ENCODE peak calls at places on chromosomes 13 and 19, in five cellular contexts. U, M, J, N and L are unnamed samples.

GRCh38 chr13:74290324-74290773 is 156.1 kb upstream of the KLF12 start:
- DNase-seq in U (peak; percentile 11), M (peak; percentile 87), J (no peak), N (no peak), L (peak; percentile 63)

GRCh38 chr19:53671621-53672111 is 39.9 kb downstream of the DPRX start:
- DNase-seq in U (no peak), M (no peak), J (no peak), N (no peak), L (no peak)

GRCh38 chr19:15508035-15508710 is at the start of gene CYP4F22:
- DNase-seq in U (peak; percentile 44), M (no peak), J (no peak), N (no peak), L (peak; percentile 52)

GRCh38 chr19:41863209-41863931 is 3.3 kb downstream of the RPS19 start:
- DNase-seq in U (no peak), M (no peak), J (no peak), N (no peak), L (no peak)

GRCh38 chr13:80931118-80931517 is 590.2 kb upstream of the SPRY2 start:
- DNase-seq in U (no peak), M (peak; percentile 14), J (no peak), N (no peak), L (no peak)

GRCh38 chr13:49213997-49214916 is 5.9 kb upstream of the MLNR start:
- DNase-seq in U (no peak), M (no peak), J (no peak), N (no peak), L (no peak)

GRCh38 chr13:111344471-111345191 is 24.2 kb downstream of the TEX29 start:
- DNase-seq in U (peak; percentile 85), M (peak; percentile 10), J (no peak), N (no peak), L (peak; percentile 92)

GRCh38 chr19:5230730-5231555 is 109.7 kb downstream of the PTPRS start:
- DNase-seq in U (no peak), M (no peak), J (no peak), N (no peak), L (no peak)

GRCh38 chr19:18278521-18279265 is 2.7 kb downstream of the JUND start:
- DNase-seq in U (no peak), M (peak; percentile 45), J (no peak), N (no peak), L (no peak)

GRCh38 chr19:2171349-2172145 is 7.8 kb downstream of the DOT1L start:
- DNase-seq in U (peak; percentile 49), M (peak; percentile 49), J (no peak), N (peak; percentile 59), L (peak; percentile 76)

GRCh38 chr19:44570984-44571684 is 41.7 kb upstream of the CEACAM20 start:
- DNase-seq in U (peak; percentile 76), M (peak; percentile 91), J (no peak), N (peak; percentile 44), L (peak; percentile 82)

GRCh38 chr13:57030671-57031070 is 110.0 kb upstream of the PRR20A start:
- DNase-seq in U (no peak), M (no peak), J (no peak), N (no peak), L (no peak)

GRCh38 chr19:8459520-8460260 is 14.9 kb downstream of the HNRNPM start:
- DNase-seq in U (no peak), M (peak; percentile 89), J (no peak), N (no peak), L (no peak)

GRCh38 chr19:3163230-3163886 is 15.2 kb upstream of the S1PR4 start:
- DNase-seq in U (peak; percentile 83), M (peak; percentile 63), J (no peak), N (peak; percentile 43), L (peak; percentile 81)

GRCh38 chr19:14528419-14529253 is 758 bp upstream of the TECR start:
- DNase-seq in U (no peak), M (no peak), J (no peak), N (no peak), L (no peak)

GRCh38 chr19:36420961-36421748 is 2.7 kb upstream of the ZFP82 start:
- DNase-seq in U (peak; percentile 67), M (peak; percentile 55), J (no peak), N (no peak), L (peak; percentile 54)